ENCODE peak calls at places on chromosomes 5 and 9, in seven cellular contexts. One of them, this sample, is unnamed.

GRCh38 chr5:1118738-1119137 is 6.9 kb upstream of the SLC12A7 start:
- DNase-seq in stomach: peak; percentile 77
- DNase-seq in heart left ventricle: no peak
- DNase-seq in aorta: no peak
- DNase-seq in fibroblast of lung: no peak
- DNase-seq in gastrocnemius medialis: no peak
- DNase-seq in HL-60: no peak
- DNase-seq in this sample: no peak

GRCh38 chr9:127124792-127125191 is 2.4 kb upstream of the ANGPTL2 start:
- DNase-seq in stomach: no peak
- DNase-seq in heart left ventricle: no peak
- DNase-seq in aorta: no peak
- DNase-seq in fibroblast of lung: no peak
- DNase-seq in gastrocnemius medialis: no peak
- DNase-seq in HL-60: no peak
- DNase-seq in this sample: no peak

GRCh38 chr9:69190866-69191672 is 17.0 kb downstream of the TJP2 start:
- DNase-seq in stomach: no peak
- DNase-seq in heart left ventricle: no peak
- DNase-seq in aorta: no peak
- DNase-seq in fibroblast of lung: no peak
- DNase-seq in gastrocnemius medialis: no peak
- DNase-seq in HL-60: no peak
- DNase-seq in this sample: no peak

GRCh38 chr9:135592331-135592590 is 30.7 kb downstream of the PAEP start:
- DNase-seq in stomach: peak; percentile 19
- DNase-seq in heart left ventricle: no peak
- DNase-seq in aorta: no peak
- DNase-seq in fibroblast of lung: no peak
- DNase-seq in gastrocnemius medialis: no peak
- DNase-seq in HL-60: no peak
- DNase-seq in this sample: no peak

GRCh38 chr9:98263482-98264357 is 8.3 kb upstream of the TBC1D2 start:
- DNase-seq in stomach: peak; percentile 82
- DNase-seq in heart left ventricle: peak; percentile 82
- DNase-seq in aorta: peak; percentile 86
- DNase-seq in fibroblast of lung: peak; percentile 86
- DNase-seq in gastrocnemius medialis: peak; percentile 57
- DNase-seq in HL-60: peak; percentile 70
- DNase-seq in this sample: peak; percentile 75

GRCh38 chr5:74231697-74232096 is 408.8 kb downstream of the ENC1 start:
- DNase-seq in stomach: no peak
- DNase-seq in heart left ventricle: no peak
- DNase-seq in aorta: no peak
- DNase-seq in fibroblast of lung: no peak
- DNase-seq in gastrocnemius medialis: no peak
- DNase-seq in HL-60: no peak
- DNase-seq in this sample: no peak

GRCh38 chr5:82105457-82105856 is 133.6 kb downstream of the ATG10 start:
- DNase-seq in stomach: no peak
- DNase-seq in heart left ventricle: no peak
- DNase-seq in aorta: no peak
- DNase-seq in fibroblast of lung: peak; percentile 10
- DNase-seq in gastrocnemius medialis: no peak
- DNase-seq in HL-60: no peak
- DNase-seq in this sample: no peak

GRCh38 chr5:56019306-56020272 is 24.8 kb upstream of the IL6ST start:
- DNase-seq in stomach: no peak
- DNase-seq in heart left ventricle: no peak
- DNase-seq in aorta: no peak
- DNase-seq in fibroblast of lung: peak; percentile 78
- DNase-seq in gastrocnemius medialis: no peak
- DNase-seq in HL-60: no peak
- DNase-seq in this sample: no peak

GRCh38 chr5:82174128-82174918 is 103.8 kb downstream of the RPS23 start:
- DNase-seq in stomach: peak; percentile 65
- DNase-seq in heart left ventricle: peak; percentile 31
- DNase-seq in aorta: peak; percentile 67
- DNase-seq in fibroblast of lung: peak; percentile 94
- DNase-seq in gastrocnemius medialis: no peak
- DNase-seq in HL-60: peak; percentile 22
- DNase-seq in this sample: peak; percentile 48

GRCh38 chr5:53984987-53985386 is 325.4 kb downstream of the ARL15 start:
- DNase-seq in stomach: no peak
- DNase-seq in heart left ventricle: no peak
- DNase-seq in aorta: no peak
- DNase-seq in fibroblast of lung: no peak
- DNase-seq in gastrocnemius medialis: no peak
- DNase-seq in HL-60: no peak
- DNase-seq in this sample: no peak

GRCh38 chr5:167524941-167525485 is 766.4 kb upstream of the WWC1 start:
- DNase-seq in stomach: no peak
- DNase-seq in heart left ventricle: no peak
- DNase-seq in aorta: no peak
- DNase-seq in fibroblast of lung: peak; percentile 4
- DNase-seq in gastrocnemius medialis: no peak
- DNase-seq in HL-60: no peak
- DNase-seq in this sample: no peak

GRCh38 chr5:86143837-86144236 is 473.9 kb upstream of the COX7C start:
- DNase-seq in stomach: no peak
- DNase-seq in heart left ventricle: no peak
- DNase-seq in aorta: no peak
- DNase-seq in fibroblast of lung: no peak
- DNase-seq in gastrocnemius medialis: no peak
- DNase-seq in HL-60: no peak
- DNase-seq in this sample: peak; percentile 24

GRCh38 chr9:77851862-77852602 is 179.6 kb downstream of the GNAQ start:
- DNase-seq in stomach: no peak
- DNase-seq in heart left ventricle: no peak
- DNase-seq in aorta: no peak
- DNase-seq in fibroblast of lung: no peak
- DNase-seq in gastrocnemius medialis: no peak
- DNase-seq in HL-60: no peak
- DNase-seq in this sample: no peak

GRCh38 chr5:81721049-81721448 is 29.8 kb downstream of the SSBP2 start:
- DNase-seq in stomach: no peak
- DNase-seq in heart left ventricle: no peak
- DNase-seq in aorta: no peak
- DNase-seq in fibroblast of lung: no peak
- DNase-seq in gastrocnemius medialis: no peak
- DNase-seq in HL-60: no peak
- DNase-seq in this sample: no peak

GRCh38 chr9:33167084-33167948 is at the start of gene B4GALT1:
- DNase-seq in stomach: peak; percentile 97
- DNase-seq in heart left ventricle: peak; percentile 98
- DNase-seq in aorta: peak; percentile 97
- DNase-seq in fibroblast of lung: peak; percentile 94
- DNase-seq in gastrocnemius medialis: peak; percentile 83
- DNase-seq in HL-60: peak; percentile 88
- DNase-seq in this sample: peak; percentile 95

DNA sequence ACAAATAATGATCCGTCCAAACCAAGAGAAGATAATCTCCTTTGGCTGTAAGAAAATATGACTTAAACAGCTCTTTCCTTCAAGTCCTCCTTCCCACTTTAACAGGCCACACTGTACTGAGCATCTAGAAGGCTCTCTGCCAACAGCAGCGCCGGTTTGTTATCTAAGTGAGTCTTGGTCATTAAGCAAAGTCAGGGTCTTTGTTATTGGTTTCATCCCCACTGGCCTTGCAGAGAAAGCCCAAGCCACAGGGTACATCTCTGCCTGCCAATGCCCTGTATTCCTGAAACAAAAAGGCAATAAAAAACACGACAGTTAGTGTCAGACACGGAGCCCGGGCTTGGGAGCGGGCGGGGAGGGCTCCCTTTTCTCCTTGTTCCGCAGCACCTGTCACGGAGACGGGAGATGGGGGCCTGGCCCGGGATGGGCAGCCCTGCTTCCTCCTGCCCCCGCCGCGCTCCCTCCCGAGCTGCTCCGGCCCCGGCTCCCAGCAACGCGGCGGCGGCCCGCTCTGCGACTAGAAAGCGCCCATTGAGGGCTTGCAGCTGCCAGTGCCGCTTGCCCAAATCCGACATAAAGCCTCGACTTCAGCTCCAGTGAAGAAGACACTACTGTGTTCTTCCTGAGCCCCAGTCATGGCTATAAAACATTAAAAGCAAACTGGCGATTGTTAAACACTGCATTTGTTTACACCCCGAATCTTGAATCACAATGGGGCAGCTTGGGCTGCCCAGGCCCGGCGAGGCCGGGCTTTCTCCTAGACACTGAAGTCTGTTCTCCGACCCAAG is 28.1 kb upstream of the PIK3R1 start:
- DNase-seq in stomach: no peak
- DNase-seq in heart left ventricle: peak; percentile 32
- DNase-seq in aorta: no peak
- DNase-seq in fibroblast of lung: peak; percentile 66
- DNase-seq in gastrocnemius medialis: no peak
- DNase-seq in HL-60: no peak
- DNase-seq in this sample: peak; percentile 31
- H3K4me3 ChIP-seq in stomach: peak overlapping the region; percentile 37
- H3K4me3 ChIP-seq in heart left ventricle: peak overlapping the region; percentile 12
- H3K4me3 ChIP-seq in aorta: no peak overlapping the region
- H3K4me3 ChIP-seq in fibroblast of lung: peak overlapping the region; percentile 32
- H3K4me3 ChIP-seq in gastrocnemius medialis: peak overlapping the region; percentile 50
- H3K4me3 ChIP-seq in HL-60: no peak overlapping the region
- H3K4me3 ChIP-seq in this sample: no peak overlapping the region

DNA sequence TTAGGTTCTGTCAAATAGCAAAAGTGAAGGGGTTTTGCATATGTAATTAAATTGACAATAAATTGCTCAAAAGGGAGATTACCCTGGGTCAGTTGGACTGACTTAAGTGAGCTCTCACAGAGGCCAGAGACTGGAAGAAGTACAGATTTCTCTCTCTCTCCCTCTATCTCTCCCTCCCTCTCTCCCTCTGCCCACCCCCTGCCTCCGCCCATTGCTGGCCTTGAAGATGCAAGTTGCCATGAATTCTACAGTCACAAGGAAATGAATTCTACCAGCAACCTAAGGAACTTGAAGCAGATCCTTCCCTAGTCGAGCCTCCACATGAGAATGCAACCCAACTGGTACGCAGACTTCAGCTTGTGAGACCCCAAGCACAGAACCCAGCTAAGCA is 119.2 kb downstream of the LPAR1 start:
- DNase-seq in stomach: no peak
- DNase-seq in heart left ventricle: no peak
- DNase-seq in aorta: no peak
- DNase-seq in fibroblast of lung: no peak
- DNase-seq in gastrocnemius medialis: no peak
- DNase-seq in HL-60: no peak
- DNase-seq in this sample: no peak
- H3K27ac ChIP-seq in stomach: peak overlapping the region; percentile 59
- H3K27ac ChIP-seq in heart left ventricle: peak overlapping the region; percentile 62
- H3K27ac ChIP-seq in aorta: no peak overlapping the region
- H3K27ac ChIP-seq in fibroblast of lung: peak overlapping the region; percentile 81
- H3K27ac ChIP-seq in gastrocnemius medialis: peak overlapping the region; percentile 10
- H3K27ac ChIP-seq in HL-60: no peak overlapping the region
- H3K27ac ChIP-seq in this sample: no peak overlapping the region

GRCh38 chr9:93209576-93210323 is 25.8 kb downstream of the WNK2 start:
- DNase-seq in stomach: no peak
- DNase-seq in heart left ventricle: no peak
- DNase-seq in aorta: no peak
- DNase-seq in fibroblast of lung: no peak
- DNase-seq in gastrocnemius medialis: no peak
- DNase-seq in HL-60: no peak
- DNase-seq in this sample: no peak

GRCh38 chr9:93206576-93207155 is 22.7 kb downstream of the WNK2 start:
- DNase-seq in stomach: no peak
- DNase-seq in heart left ventricle: no peak
- DNase-seq in aorta: peak; percentile 33
- DNase-seq in fibroblast of lung: no peak
- DNase-seq in gastrocnemius medialis: no peak
- DNase-seq in HL-60: no peak
- DNase-seq in this sample: no peak

GRCh38 chr9:93207326-93207814 is 23.4 kb downstream of the WNK2 start:
- DNase-seq in stomach: no peak
- DNase-seq in heart left ventricle: peak; percentile 73
- DNase-seq in aorta: peak; percentile 80
- DNase-seq in fibroblast of lung: peak; percentile 51
- DNase-seq in gastrocnemius medialis: peak; percentile 61
- DNase-seq in HL-60: no peak
- DNase-seq in this sample: peak; percentile 52

GRCh38 chr9:93209097-93209496 is 25.2 kb downstream of the WNK2 start:
- DNase-seq in stomach: no peak
- DNase-seq in heart left ventricle: no peak
- DNase-seq in aorta: no peak
- DNase-seq in fibroblast of lung: no peak
- DNase-seq in gastrocnemius medialis: no peak
- DNase-seq in HL-60: no peak
- DNase-seq in this sample: no peak

DNA sequence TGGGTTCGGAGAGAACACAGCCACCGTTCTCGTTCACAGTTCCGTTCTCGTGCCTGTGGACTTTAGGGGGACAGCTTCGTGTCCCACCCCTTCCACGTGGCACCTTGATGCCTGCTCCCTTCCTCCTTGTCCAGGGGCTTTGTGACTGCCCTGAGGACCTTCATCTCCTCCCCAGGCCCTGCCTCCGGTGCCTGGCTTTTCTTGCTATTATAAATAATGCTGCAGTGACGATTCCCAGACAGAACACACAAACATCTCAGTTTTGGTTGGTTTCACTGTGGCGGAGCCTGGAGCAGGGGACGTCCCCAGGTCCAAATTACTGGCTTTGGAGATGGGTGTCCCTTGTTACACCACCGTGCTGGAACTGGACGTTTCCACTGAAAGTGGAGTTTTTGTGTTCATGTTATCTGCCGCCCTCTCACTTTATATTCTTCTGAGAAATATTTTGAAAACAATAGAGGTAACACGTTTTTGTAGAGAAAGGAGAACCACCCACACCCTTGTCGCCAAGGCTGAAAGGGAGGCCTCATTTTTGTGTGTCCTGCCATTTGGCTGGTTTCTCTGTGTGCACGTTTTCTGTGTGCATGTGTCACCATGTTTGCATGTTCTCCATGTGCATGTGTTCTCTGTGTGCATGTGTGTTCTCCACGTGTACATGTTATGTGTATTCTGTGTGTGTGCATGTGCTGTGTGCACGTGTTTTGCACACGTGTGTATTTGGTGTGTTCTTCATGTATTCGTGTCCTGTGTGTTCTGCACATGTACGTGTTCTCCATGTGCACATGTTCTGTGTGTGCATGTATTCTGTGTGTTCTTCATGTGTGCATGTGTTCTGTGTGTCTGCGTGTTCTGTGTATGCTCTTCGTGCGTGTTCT is 24.2 kb downstream of the WNK2 start:
- DNase-seq in stomach: no peak
- DNase-seq in heart left ventricle: no peak
- DNase-seq in aorta: peak; percentile 33
- DNase-seq in fibroblast of lung: no peak
- DNase-seq in gastrocnemius medialis: no peak
- DNase-seq in HL-60: no peak
- DNase-seq in this sample: no peak
- H3K4me3 ChIP-seq in stomach: no peak overlapping the region
- H3K4me3 ChIP-seq in heart left ventricle: no peak overlapping the region
- H3K4me3 ChIP-seq in aorta: no peak overlapping the region
- H3K4me3 ChIP-seq in fibroblast of lung: no peak overlapping the region
- H3K4me3 ChIP-seq in gastrocnemius medialis: peak overlapping the region; percentile 15
- H3K4me3 ChIP-seq in HL-60: no peak overlapping the region
- H3K4me3 ChIP-seq in this sample: peak overlapping the region; percentile 8

DNA sequence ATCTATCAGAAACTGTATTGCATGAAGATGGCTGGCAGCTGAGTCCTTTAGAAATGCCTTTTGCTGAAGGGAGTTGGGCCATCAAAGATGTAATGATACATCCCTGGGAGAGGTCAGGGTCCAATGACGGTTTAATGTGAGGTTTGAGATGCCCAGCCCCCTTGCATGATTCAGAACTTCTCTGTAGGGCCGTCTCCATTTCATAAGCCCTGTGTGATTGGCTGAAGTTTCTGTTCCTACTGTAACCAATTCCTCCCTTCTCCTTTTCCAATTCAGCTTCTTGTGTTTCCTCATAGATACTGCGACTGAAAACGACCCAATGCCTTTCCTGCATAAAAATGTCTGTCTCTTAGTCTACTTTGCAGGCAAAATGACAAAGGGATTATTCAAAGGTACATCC is 47.9 kb upstream of the ST8SIA4 start:
- DNase-seq in stomach: no peak
- DNase-seq in heart left ventricle: no peak
- DNase-seq in aorta: no peak
- DNase-seq in fibroblast of lung: no peak
- DNase-seq in gastrocnemius medialis: no peak
- DNase-seq in HL-60: peak; percentile 4
- DNase-seq in this sample: no peak
- H3K27ac ChIP-seq in stomach: no peak overlapping the region
- H3K27ac ChIP-seq in heart left ventricle: no peak overlapping the region
- H3K27ac ChIP-seq in aorta: no peak overlapping the region
- H3K27ac ChIP-seq in fibroblast of lung: no peak overlapping the region
- H3K27ac ChIP-seq in gastrocnemius medialis: no peak overlapping the region
- H3K27ac ChIP-seq in HL-60: no peak overlapping the region
- H3K27ac ChIP-seq in this sample: no peak overlapping the region

This sample was measured in heart right ventricle.